ENCODE peak calls at places on chromosomes 3 and 15, in four cellular contexts. Z is H1, M is H9, R is mesendoderm. X is an unnamed sample.

GRCh38 chr3:48142316-48142870 is 45.8 kb downstream of the CDC25A start:
- DNase-seq in Z (no peak), M (no peak), R (no peak), X (no peak)

GRCh38 chr3:194395201-194395600 is 3.9 kb downstream of the GP5 start:
- DNase-seq in Z (peak; percentile 36), M (no peak), R (no peak), X (peak; percentile 48)

GRCh38 chr15:83380026-83380425 is 67.1 kb upstream of the SH3GL3 start:
- DNase-seq in Z (no peak), M (no peak), R (no peak), X (no peak)

GRCh38 chr15:88930579-88930978 is 17.4 kb upstream of the MFGE8 start:
- DNase-seq in Z (no peak), M (no peak), R (no peak), X (no peak)

GRCh38 chr3:36227982-36228381 is 152.3 kb upstream of the STAC start:
- DNase-seq in Z (no peak), M (no peak), R (no peak), X (no peak)

GRCh38 chr3:129549006-129549800 is 6.2 kb downstream of the H1-8 start:
- DNase-seq in Z (no peak), M (no peak), R (peak; percentile 59), X (peak; percentile 61)

GRCh38 chr15:88655780-88656488 is 17.1 kb downstream of the ISG20 start:
- DNase-seq in Z (no peak), M (no peak), R (no peak), X (no peak)

GRCh38 chr3:85384372-85384771 is 425.6 kb downstream of the CADM2 start:
- DNase-seq in Z (no peak), M (no peak), R (no peak), X (no peak)

GRCh38 chr3:99118381-99118780 is 216.9 kb upstream of the DCBLD2 start:
- DNase-seq in Z (no peak), M (no peak), R (no peak), X (peak; percentile 38)

GRCh38 chr3:40546811-40547210 is 22.1 kb downstream of the ZNF621 start:
- DNase-seq in Z (no peak), M (no peak), R (no peak), X (peak; percentile 70)

GRCh38 chr3:196341142-196341541 is 3.0 kb upstream of the TM4SF19 start:
- DNase-seq in Z (no peak), M (no peak), R (no peak), X (peak; percentile 72)

GRCh38 chr15:94397377-94397776 is 166.0 kb downstream of the MCTP2 start:
- DNase-seq in Z (no peak), M (no peak), R (no peak), X (no peak)

GRCh38 chr3:154818676-154819255 is 261.4 kb upstream of the MME start:
- DNase-seq in Z (no peak), M (no peak), R (no peak), X (no peak)

GRCh38 chr3:187750513-187751123 is 5.3 kb upstream of the BCL6 start:
- DNase-seq in Z (no peak), M (peak; percentile 65), R (no peak), X (peak; percentile 20)

DNA sequence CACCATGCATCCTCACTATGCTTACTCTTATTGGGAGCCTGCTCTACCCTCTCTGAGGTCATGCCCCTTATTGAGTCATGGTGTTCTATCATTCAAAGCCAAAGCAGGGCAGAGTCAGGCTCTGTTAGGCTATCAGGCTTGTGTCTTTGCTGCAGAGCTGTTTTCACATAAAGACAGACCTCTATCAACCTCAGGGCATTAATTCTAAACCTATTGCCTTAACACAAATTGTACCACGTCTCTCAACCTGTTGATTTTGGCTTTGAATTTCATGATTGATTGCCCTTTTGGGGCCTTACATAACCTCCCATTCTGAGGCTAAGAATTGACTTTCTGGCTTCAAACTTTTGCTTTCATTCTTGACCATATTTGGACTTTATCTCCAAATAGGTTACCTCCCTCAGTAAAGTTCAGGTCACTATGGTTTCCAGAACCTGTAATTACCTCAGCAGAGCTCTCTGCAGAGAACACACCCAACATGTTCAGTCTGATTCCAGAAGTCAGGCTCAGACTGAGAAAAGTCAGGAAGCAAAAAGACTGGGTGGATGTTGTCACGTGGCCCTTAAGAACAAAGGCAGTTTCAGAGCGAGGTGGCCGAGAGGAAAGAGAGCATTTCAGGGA is 221.4 kb upstream of the NANOGP8 start:
- DNase-seq in Z (no peak), M (no peak), R (peak; percentile 38), X (peak; percentile 76)
- H2BK120ac ChIP-seq in Z (no peak overlapping the region), M (no peak overlapping the region), R (no peak overlapping the region), X (peak overlapping the region; percentile 83)

DNA sequence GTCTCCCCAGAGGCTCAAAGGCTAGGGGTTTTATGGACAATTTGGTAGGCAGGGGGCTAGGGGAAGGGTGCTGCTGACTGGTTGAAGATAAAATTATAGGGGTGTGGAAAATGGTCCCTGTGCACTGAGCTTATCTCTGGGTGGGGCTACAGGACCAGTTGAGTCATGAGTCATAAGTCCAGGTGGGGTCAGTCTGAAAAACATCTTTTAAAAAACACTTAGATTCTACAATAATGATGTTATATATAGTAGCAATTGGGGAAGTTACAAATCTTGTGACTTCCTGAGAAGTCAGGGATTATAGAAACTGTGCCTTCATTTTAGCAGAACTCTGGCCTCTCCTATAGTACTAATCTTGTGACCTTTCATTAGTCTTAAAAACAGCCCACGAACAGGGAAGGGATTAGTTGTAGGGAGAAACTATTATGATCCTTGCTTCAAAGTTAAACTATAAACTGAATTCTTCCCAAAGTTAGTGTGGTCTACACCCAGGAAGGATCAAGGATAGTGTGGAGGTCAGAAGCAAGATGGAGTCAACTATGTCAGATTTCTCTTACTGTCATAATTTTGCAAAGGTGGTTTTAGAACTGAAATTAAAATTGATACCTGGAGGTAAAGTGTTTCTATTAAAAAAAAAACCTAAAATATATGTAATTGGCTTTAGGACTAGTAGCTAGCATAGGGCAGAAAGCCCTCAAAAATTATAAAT is 130.1 kb downstream of the P2RY1 start:
- DNase-seq in Z (no peak), M (no peak), R (no peak), X (no peak)
- H4K5ac ChIP-seq in Z (no peak overlapping the region), M (no peak overlapping the region), R (no peak overlapping the region), X (no peak overlapping the region)

DNA sequence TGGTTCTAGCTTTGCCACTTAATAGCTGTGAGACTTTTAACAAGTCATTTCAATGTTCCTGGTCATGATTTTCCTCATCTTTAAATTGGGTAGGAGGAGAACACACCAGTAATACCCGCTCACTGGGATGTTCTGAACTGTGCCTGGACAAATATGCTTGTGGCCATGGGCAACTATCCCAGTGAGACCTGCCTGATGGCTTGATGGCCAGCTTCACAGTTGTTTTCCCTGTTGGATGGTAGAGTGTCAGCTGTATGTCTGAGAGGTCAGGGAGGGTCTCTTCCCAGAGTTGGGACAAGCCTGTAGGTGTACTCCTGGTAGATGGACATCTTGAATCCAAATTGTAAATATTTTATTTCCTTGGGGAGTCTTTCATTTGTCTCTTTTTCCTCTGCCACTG is 92.5 kb upstream of the PFN2 start:
- DNase-seq in Z (no peak), M (no peak), R (no peak), X (no peak)
- H2BK120ac ChIP-seq in Z (no peak overlapping the region), M (no peak overlapping the region), R (no peak overlapping the region), X (peak overlapping the region; percentile 49)

DNA sequence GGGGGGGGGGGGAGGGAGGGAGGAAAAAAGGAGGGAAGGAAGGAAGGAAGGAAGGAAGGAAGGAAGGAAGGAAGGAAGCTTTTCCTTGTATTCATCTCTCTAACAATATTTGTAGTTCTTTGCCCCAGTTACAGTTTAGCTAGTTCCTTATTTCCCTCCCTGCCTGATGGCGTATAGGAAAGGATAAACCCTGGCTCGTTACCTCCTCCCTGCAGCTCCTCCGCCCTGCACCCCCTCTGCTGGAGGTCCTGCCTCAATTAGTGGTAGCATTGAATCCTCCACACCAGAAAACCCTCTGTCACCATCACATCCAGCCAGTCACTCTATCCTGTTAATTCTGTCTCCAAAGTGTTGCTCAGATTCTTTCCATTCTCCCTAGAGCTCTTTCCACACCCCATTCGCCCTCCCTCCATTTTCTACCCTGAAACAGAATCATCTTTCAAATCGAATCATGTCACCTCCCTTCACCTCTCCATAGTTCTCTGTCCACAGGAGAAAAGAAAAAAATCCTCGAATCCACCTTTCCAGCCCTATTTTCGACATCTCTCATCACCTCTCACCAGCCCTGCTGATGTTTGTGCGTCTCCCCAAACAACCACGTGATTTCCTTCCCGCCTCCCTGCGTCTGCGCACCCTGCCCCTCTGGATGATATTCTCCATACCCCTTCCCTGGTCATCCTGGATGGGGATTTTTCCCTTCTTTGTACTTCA is 36.8 kb downstream of the MAP3K13 start:
- DNase-seq in Z (no peak), M (no peak), R (no peak), X (no peak)
- H4K5ac ChIP-seq in Z (no peak overlapping the region), M (no peak overlapping the region), R (no peak overlapping the region), X (no peak overlapping the region)

GRCh38 chr3:197789309-197789708 is 1.7 kb upstream of the LRCH3 start:
- DNase-seq in Z (no peak), M (no peak), R (no peak), X (no peak)

GRCh38 chr3:197790033-197790432 is 1.0 kb upstream of the LRCH3 start:
- DNase-seq in Z (no peak), M (no peak), R (no peak), X (no peak)

GRCh38 chr3:197792019-197792647 is 1.1 kb downstream of the LRCH3 start:
- DNase-seq in Z (no peak), M (no peak), R (peak; percentile 14), X (no peak)

GRCh38 chr3:197793246-197793645 is 2.2 kb downstream of the LRCH3 start:
- DNase-seq in Z (no peak), M (no peak), R (peak; percentile 30), X (peak; percentile 63)

GRCh38 chr3:197791120-197792018 is at the start of gene LRCH3:
- DNase-seq in Z (peak; percentile 98), M (peak; percentile 93), R (peak; percentile 90), X (peak; percentile 69)
- H2BK120ac ChIP-seq in Z (no peak within 1 kb of the TSS), M (no peak within 1 kb of the TSS), R (no peak within 1 kb of the TSS), X (peak within 1 kb of the TSS; percentile 78)

GRCh38 chr3:147361671-147362420 is 44.5 kb downstream of the ZIC4 start:
- DNase-seq in Z (peak; percentile 99), M (peak; percentile 82), R (peak; percentile 82), X (no peak)

GRCh38 chr3:147364771-147365170 is 41.6 kb downstream of the ZIC4 start:
- DNase-seq in Z (no peak), M (no peak), R (no peak), X (no peak)

GRCh38 chr3:147358144-147358992 is 48.0 kb downstream of the ZIC4 start:
- DNase-seq in Z (peak; percentile 65), M (peak; percentile 48), R (no peak), X (no peak)

GRCh38 chr3:147359177-147360062 is 46.9 kb downstream of the ZIC4 start:
- DNase-seq in Z (peak; percentile 62), M (peak; percentile 62), R (no peak), X (no peak)

DNA sequence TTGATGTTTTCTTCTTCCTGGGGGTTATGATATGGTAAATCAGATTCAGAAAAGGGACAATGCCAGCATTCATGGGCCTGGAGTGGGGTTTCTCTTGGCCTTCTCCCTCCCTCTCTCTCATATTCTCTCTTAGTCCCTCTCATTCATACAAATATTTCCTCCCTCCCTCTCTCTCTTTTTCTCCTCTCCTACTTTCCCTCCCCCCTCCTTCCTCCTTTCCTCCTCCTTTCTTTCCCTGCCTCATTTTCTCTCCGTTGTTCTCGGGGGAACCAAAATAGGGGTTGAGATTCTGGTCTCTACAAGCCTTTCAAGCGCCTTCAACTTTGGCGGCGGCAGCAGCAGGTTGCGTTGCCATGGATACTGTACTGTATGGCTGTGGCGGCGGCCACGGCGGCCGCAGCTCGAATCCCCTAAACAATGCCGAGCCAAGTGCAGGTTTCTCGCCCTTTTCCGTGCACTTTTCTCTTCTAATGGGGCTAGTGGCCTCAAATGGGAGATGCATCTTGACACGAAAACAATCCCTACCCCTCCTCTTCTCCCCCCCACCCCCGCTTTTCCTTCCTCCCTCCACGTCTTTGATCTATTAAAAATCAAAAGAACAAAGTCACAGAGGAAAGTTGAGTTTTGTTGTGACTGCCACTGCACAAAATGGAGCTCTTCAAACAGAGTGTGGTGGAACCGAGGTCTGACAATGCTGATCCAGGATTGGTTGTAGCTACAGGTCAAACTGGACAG is 45.2 kb downstream of the ZIC4 start:
- DNase-seq in Z (peak; percentile 58), M (peak; percentile 65), R (no peak), X (no peak)
- H4K5ac ChIP-seq in Z (no peak overlapping the region), M (no peak overlapping the region), R (no peak overlapping the region), X (no peak overlapping the region)

GRCh38 chr3:42071720-42072582 is 19.2 kb upstream of the TRAK1 start:
- DNase-seq in Z (no peak), M (peak; percentile 63), R (peak; percentile 92), X (peak; percentile 75)
- H2BK120ac ChIP-seq in Z (no peak overlapping the region), M (no peak overlapping the region), R (no peak overlapping the region), X (peak overlapping the region; percentile 33)

X was measured in IMR-90.